ENCODE peak calls at places on chromosome 14, in four cellular contexts. One of them, this sample, is unnamed.

GRCh38 chr14:101838476-101838875 is 77.0 kb downstream of the PPP2R5C start:
- DNase-seq in cardiac muscle cell: no peak
- DNase-seq in stomach: no peak
- DNase-seq in AG04450: no peak
- DNase-seq in this sample: no peak

GRCh38 chr14:37889087-37889486 is 293.7 kb downstream of the TTC6 start:
- DNase-seq in stomach: no peak
- DNase-seq in AG04450: no peak
- DNase-seq in cardiac muscle cell: peak
- DNase-seq in this sample: peak

GRCh38 chr14:24806061-24806678 is 172.2 kb upstream of the GZMB start:
- DNase-seq in AG04450: peak
- DNase-seq in cardiac muscle cell: peak
- DNase-seq in stomach: peak
- DNase-seq in this sample: peak

GRCh38 chr14:55514819-55515470 is 65.1 kb upstream of the KTN1 start:
- DNase-seq in cardiac muscle cell: no peak
- DNase-seq in AG04450: peak
- DNase-seq in stomach: no peak
- DNase-seq in this sample: peak

GRCh38 chr14:60311417-60311816 is 62.4 kb downstream of the PPM1A start:
- DNase-seq in stomach: no peak
- DNase-seq in AG04450: no peak
- DNase-seq in cardiac muscle cell: no peak
- DNase-seq in this sample: peak

GRCh38 chr14:25396128-25396527 is 346.2 kb upstream of the STXBP6 start:
- DNase-seq in AG04450: no peak
- DNase-seq in cardiac muscle cell: no peak
- DNase-seq in stomach: no peak
- DNase-seq in this sample: no peak

GRCh38 chr14:75278422-75279152 is at the start of gene FOS:
- DNase-seq in stomach: peak
- DNase-seq in AG04450: no peak
- DNase-seq in cardiac muscle cell: peak
- DNase-seq in this sample: peak

GRCh38 chr14:66649515-66649914 is 141.6 kb downstream of the GPHN start:
- DNase-seq in AG04450: no peak
- DNase-seq in stomach: no peak
- DNase-seq in cardiac muscle cell: no peak
- DNase-seq in this sample: no peak

GRCh38 chr14:101194356-101195308 is 291.1 kb upstream of the RTL1 start:
- DNase-seq in cardiac muscle cell: no peak
- DNase-seq in stomach: peak
- DNase-seq in AG04450: no peak
- DNase-seq in this sample: no peak

GRCh38 chr14:78022059-78022458 is 148.1 kb upstream of the NRXN3 start:
- DNase-seq in cardiac muscle cell: peak
- DNase-seq in AG04450: no peak
- DNase-seq in stomach: peak
- DNase-seq in this sample: peak

GRCh38 chr14:95332641-95333040 is 12.9 kb upstream of the CLMN start:
- DNase-seq in AG04450: no peak
- DNase-seq in cardiac muscle cell: no peak
- DNase-seq in stomach: no peak
- DNase-seq in this sample: no peak

GRCh38 chr14:102215522-102216250 is 76.0 kb downstream of the WDR20 start:
- DNase-seq in cardiac muscle cell: peak
- DNase-seq in AG04450: no peak
- DNase-seq in stomach: no peak
- DNase-seq in this sample: no peak

GRCh38 chr14:53180272-53181221 is 27.4 kb upstream of the DDHD1 start:
- DNase-seq in AG04450: no peak
- DNase-seq in stomach: no peak
- DNase-seq in cardiac muscle cell: peak
- DNase-seq in this sample: peak

GRCh38 chr14:74611672-74612345 is at the start of gene LTBP2:
- DNase-seq in cardiac muscle cell: peak
- DNase-seq in AG04450: no peak
- DNase-seq in stomach: no peak
- DNase-seq in this sample: no peak

GRCh38 chr14:30791522-30792351 is 82.6 kb upstream of the COCH start:
- DNase-seq in AG04450: no peak
- DNase-seq in stomach: no peak
- DNase-seq in cardiac muscle cell: no peak
- DNase-seq in this sample: no peak

GRCh38 chr14:89702151-89702936 is 252.2 kb downstream of the EFCAB11 start:
- DNase-seq in stomach: no peak
- DNase-seq in cardiac muscle cell: peak
- DNase-seq in AG04450: peak
- DNase-seq in this sample: peak

GRCh38 chr14:24960816-24961215 is 89.1 kb downstream of the STXBP6 start:
- DNase-seq in cardiac muscle cell: no peak
- DNase-seq in AG04450: no peak
- DNase-seq in stomach: no peak
- DNase-seq in this sample: peak

GRCh38 chr14:76810953-76811400 is 1.7 kb downstream of the ANGEL1 start:
- DNase-seq in stomach: no peak
- DNase-seq in AG04450: no peak
- DNase-seq in cardiac muscle cell: peak
- DNase-seq in this sample: no peak

GRCh38 chr14:72741836-72742681 is 151.8 kb downstream of the DPF3 start:
- DNase-seq in AG04450: no peak
- DNase-seq in cardiac muscle cell: peak
- DNase-seq in stomach: peak
- DNase-seq in this sample: no peak

GRCh38 chr14:39763402-39763890 is 331.2 kb upstream of the FBXO33 start:
- DNase-seq in AG04450: no peak
- DNase-seq in stomach: no peak
- DNase-seq in cardiac muscle cell: no peak
- DNase-seq in this sample: no peak

GRCh38 chr14:64806202-64806861 is 73.4 kb downstream of the SPTB start:
- DNase-seq in stomach: peak
- DNase-seq in cardiac muscle cell: no peak
- DNase-seq in AG04450: peak
- DNase-seq in this sample: peak

GRCh38 chr14:35405304-35405996 is 901 bp upstream of the NFKBIA start:
- DNase-seq in AG04450: no peak
- DNase-seq in cardiac muscle cell: no peak
- DNase-seq in stomach: no peak
- DNase-seq in this sample: no peak

GRCh38 chr14:94987409-94987808 is 169.9 kb downstream of the DICER1 start:
- DNase-seq in stomach: no peak
- DNase-seq in cardiac muscle cell: no peak
- DNase-seq in AG04450: no peak
- DNase-seq in this sample: no peak

GRCh38 chr14:81529391-81529790 is 4.3 kb downstream of the SEL1L start:
- DNase-seq in cardiac muscle cell: no peak
- DNase-seq in stomach: no peak
- DNase-seq in AG04450: peak
- DNase-seq in this sample: no peak

GRCh38 chr14:76926521-76927251 is 100.5 kb downstream of the LRRC74A start:
- DNase-seq in AG04450: no peak
- DNase-seq in stomach: no peak
- DNase-seq in cardiac muscle cell: no peak
- DNase-seq in this sample: no peak

GRCh38 chr14:104388011-104388521 is 191.5 kb upstream of the C14orf180 start:
- DNase-seq in AG04450: no peak
- DNase-seq in cardiac muscle cell: no peak
- DNase-seq in stomach: peak
- DNase-seq in this sample: no peak

GRCh38 chr14:75375983-75376382 is 51.8 kb upstream of the JDP2 start:
- DNase-seq in cardiac muscle cell: no peak
- DNase-seq in AG04450: no peak
- DNase-seq in stomach: no peak
- DNase-seq in this sample: no peak

GRCh38 chr14:50839048-50839447 is 8.1 kb upstream of the NIN start:
- DNase-seq in AG04450: no peak
- DNase-seq in stomach: no peak
- DNase-seq in cardiac muscle cell: no peak
- DNase-seq in this sample: no peak

GRCh38 chr14:49999216-49999761 is 106.4 kb downstream of the ARF6 start:
- DNase-seq in stomach: peak
- DNase-seq in AG04450: no peak
- DNase-seq in cardiac muscle cell: no peak
- DNase-seq in this sample: peak

GRCh38 chr14:102318781-102319276 is 717 bp upstream of the ZNF839 start:
- DNase-seq in cardiac muscle cell: no peak
- DNase-seq in AG04450: no peak
- DNase-seq in stomach: no peak
- DNase-seq in this sample: no peak

GRCh38 chr14:103102689-103103260 is 8.2 kb downstream of the EXOC3L4 start:
- DNase-seq in stomach: no peak
- DNase-seq in AG04450: no peak
- DNase-seq in cardiac muscle cell: no peak
- DNase-seq in this sample: no peak

GRCh38 chr14:97602438-97603117 is 805.4 kb downstream of the VRK1 start:
- DNase-seq in AG04450: no peak
- DNase-seq in cardiac muscle cell: no peak
- DNase-seq in stomach: no peak
- DNase-seq in this sample: no peak

GRCh38 chr14:35879654-35880249 is 53.6 kb downstream of the BRMS1L start:
- DNase-seq in AG04450: no peak
- DNase-seq in stomach: no peak
- DNase-seq in cardiac muscle cell: peak
- DNase-seq in this sample: no peak

GRCh38 chr14:93046696-93047050 is 69.1 kb downstream of the ITPK1 start:
- DNase-seq in stomach: no peak
- DNase-seq in AG04450: no peak
- DNase-seq in cardiac muscle cell: no peak
- DNase-seq in this sample: no peak

GRCh38 chr14:93044116-93044515 is 71.6 kb downstream of the ITPK1 start:
- DNase-seq in stomach: peak
- DNase-seq in cardiac muscle cell: no peak
- DNase-seq in AG04450: no peak
- DNase-seq in this sample: no peak

GRCh38 chr14:93045965-93046695 is 69.6 kb downstream of the ITPK1 start:
- DNase-seq in AG04450: peak
- DNase-seq in stomach: no peak
- DNase-seq in cardiac muscle cell: peak
- DNase-seq in this sample: peak

GRCh38 chr14:93044601-93045000 is 71.1 kb downstream of the ITPK1 start:
- DNase-seq in cardiac muscle cell: no peak
- DNase-seq in AG04450: no peak
- DNase-seq in stomach: no peak
- DNase-seq in this sample: no peak

GRCh38 chr14:93045211-93045674 is 70.5 kb downstream of the ITPK1 start:
- DNase-seq in cardiac muscle cell: peak
- DNase-seq in AG04450: no peak
- DNase-seq in stomach: no peak
- DNase-seq in this sample: no peak
- H3K4me3 ChIP-seq in cardiac muscle cell: no peak
- H3K4me3 ChIP-seq in AG04450: no peak
- H3K4me3 ChIP-seq in stomach: no peak
- H3K4me3 ChIP-seq in this sample: no peak

GRCh38 chr14:43001729-43002128 is 1395.1 kb downstream of the LRFN5 start:
- DNase-seq in stomach: no peak
- DNase-seq in cardiac muscle cell: no peak
- DNase-seq in AG04450: no peak
- DNase-seq in this sample: no peak

GRCh38 chr14:43003845-43004244 is 1397.2 kb downstream of the LRFN5 start:
- DNase-seq in cardiac muscle cell: no peak
- DNase-seq in AG04450: no peak
- DNase-seq in stomach: no peak
- DNase-seq in this sample: no peak

DNA sequence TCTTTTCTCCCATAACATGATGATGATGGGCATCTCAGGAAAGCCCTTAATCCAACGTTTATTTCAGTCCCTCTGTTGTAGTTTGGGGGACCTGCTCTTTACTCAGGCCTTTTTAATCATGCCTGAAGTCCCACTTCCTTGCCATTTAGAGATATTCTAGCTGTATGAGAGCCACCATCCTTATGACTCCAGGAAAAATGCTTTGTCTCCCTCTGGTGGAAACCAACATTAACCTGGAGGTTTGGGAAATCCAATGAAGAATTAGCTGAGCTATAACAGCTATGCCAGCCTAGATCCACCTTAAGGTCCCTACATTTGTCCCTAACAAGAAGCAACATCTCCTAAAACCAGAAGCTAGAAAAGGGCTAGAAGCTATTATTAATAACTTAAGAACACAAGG is 1399.1 kb downstream of the LRFN5 start:
- DNase-seq in stomach: no peak
- DNase-seq in AG04450: no peak
- DNase-seq in cardiac muscle cell: no peak
- DNase-seq in this sample: no peak
- TF ChIP-seq CTCF in stomach: no peak
- TF ChIP-seq CTCF in AG04450: peak
- TF ChIP-seq CTCF in cardiac muscle cell: no peak
- TF ChIP-seq CTCF in this sample: peak

GRCh38 chr14:91719839-91720238 is 12.0 kb downstream of the CATSPERB start:
- DNase-seq in AG04450: no peak
- DNase-seq in stomach: no peak
- DNase-seq in cardiac muscle cell: no peak
- DNase-seq in this sample: no peak
- H3K4me3 ChIP-seq in AG04450: no peak
- H3K4me3 ChIP-seq in stomach: no peak
- H3K4me3 ChIP-seq in cardiac muscle cell: no peak
- H3K4me3 ChIP-seq in this sample: no peak

GRCh38 chr14:68913516-68913915 is 65.6 kb downstream of the ACTN1 start:
- DNase-seq in stomach: no peak
- DNase-seq in AG04450: no peak
- DNase-seq in cardiac muscle cell: no peak
- DNase-seq in this sample: no peak
- TF ChIP-seq CTCF in stomach: no peak
- TF ChIP-seq CTCF in AG04450: no peak
- TF ChIP-seq CTCF in cardiac muscle cell: no peak
- TF ChIP-seq CTCF in this sample: no peak

DNA sequence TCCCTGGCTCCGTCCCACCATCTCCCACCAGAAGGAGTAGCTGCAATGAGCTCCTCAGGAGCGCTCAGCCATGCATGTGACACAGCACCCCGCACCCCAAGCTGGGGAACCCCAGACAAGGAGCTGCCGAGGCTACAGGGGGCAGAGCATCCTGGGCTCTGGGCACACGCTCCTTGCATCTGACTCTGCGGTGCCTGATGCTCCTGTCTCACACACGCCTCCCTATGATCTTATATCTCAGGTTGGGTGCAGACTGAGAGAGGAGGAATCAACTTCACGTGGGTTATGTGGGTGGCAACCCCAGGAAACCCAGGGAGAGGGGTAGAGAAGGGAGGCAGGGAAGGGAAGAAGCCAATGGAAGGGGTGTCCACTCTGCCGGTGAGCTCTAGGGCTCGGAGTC is 60.0 kb downstream of the CCNK start:
- DNase-seq in cardiac muscle cell: no peak
- DNase-seq in AG04450: no peak
- DNase-seq in stomach: no peak
- DNase-seq in this sample: no peak
- H3K4me3 ChIP-seq in cardiac muscle cell: no peak
- H3K4me3 ChIP-seq in AG04450: no peak
- H3K4me3 ChIP-seq in stomach: no peak
- H3K4me3 ChIP-seq in this sample: no peak